ENCODE peak calls at places on chromosome 13, in five cellular contexts. Y, F, V, O and E are unnamed samples.

GRCh38 chr13:109784590-109785140 is 1.7 kb downstream of the IRS2 start:
- DNase-seq in O (peak; percentile 88), Y (peak; percentile 59), F (no peak), V (peak; percentile 46), E (no peak)

GRCh38 chr13:90105276-90105675 is 1242.2 kb upstream of the MIR17HG start:
- DNase-seq in V (no peak), Y (no peak), O (no peak), F (peak; percentile 1), E (no peak)

GRCh38 chr13:24630121-24630520 is 50.1 kb upstream of the ATP12A start:
- DNase-seq in V (no peak), F (no peak), Y (no peak), O (no peak), E (no peak)

GRCh38 chr13:112722433-112723250 is 32.8 kb downstream of the ATP11A start:
- DNase-seq in V (no peak), F (peak; percentile 59), Y (no peak), O (peak; percentile 92), E (peak; percentile 66)

GRCh38 chr13:20993661-20994440 is 67.5 kb downstream of the LATS2 start:
- DNase-seq in F (peak; percentile 10), O (peak; percentile 45), V (no peak), Y (no peak), E (peak; percentile 73)

GRCh38 chr13:57740719-57741118 is 109.2 kb downstream of the PCDH17 start:
- DNase-seq in O (no peak), V (peak; percentile 33), F (no peak), Y (no peak), E (no peak)

GRCh38 chr13:28273919-28274318 is 135.6 kb downstream of the PAN3 start:
- DNase-seq in O (no peak), V (no peak), F (no peak), Y (no peak), E (no peak)

GRCh38 chr13:59416561-59416960 is 747.2 kb downstream of the DIAPH3 start:
- DNase-seq in Y (no peak), O (no peak), F (no peak), V (no peak), E (no peak)

GRCh38 chr13:22596157-22596863 is 584.5 kb upstream of the SGCG start:
- DNase-seq in F (no peak), Y (no peak), O (peak; percentile 63), V (no peak), E (no peak)

GRCh38 chr13:35697281-35697680 is 220.8 kb upstream of the MAB21L1 start:
- DNase-seq in O (peak; percentile 74), Y (no peak), V (no peak), F (no peak), E (no peak)

GRCh38 chr13:73938375-73939070 is 195.7 kb downstream of the KLF12 start:
- DNase-seq in F (peak; percentile 40), Y (no peak), O (peak; percentile 63), V (no peak), E (no peak)